ENCODE peak calls at places on chromosomes 4 and X, in seven cellular contexts. F, O, M, Q, X, P and C are unnamed samples.

GRCh38 chr4:185580699-185581098 is 45.4 kb upstream of the PDLIM3 start:
- DNase-seq in F (no peak), M (no peak), X (no peak), O (peak; percentile 27), P (no peak), Q (no peak), C (no peak)

GRCh38 chr4:80266267-80266901 is at the start of gene FGF5:
- DNase-seq in Q (peak; percentile 71), M (peak; percentile 99), X (peak; percentile 7), F (no peak), O (peak; percentile 93), P (peak; percentile 39), C (no peak)

GRCh38 chr4:156693557-156693956 is 278.0 kb downstream of the PDGFC start:
- DNase-seq in O (no peak), M (no peak), Q (no peak), P (no peak), X (no peak), F (no peak), C (no peak)

GRCh38 chr4:107922486-107923473 is 8.6 kb upstream of the CYP2U1 start:
- DNase-seq in P (no peak), X (no peak), Q (no peak), M (peak; percentile 23), F (no peak), O (peak; percentile 43), C (no peak)

GRCh38 chrX:107556967-107557366 is 71.3 kb upstream of the PRPS1 start:
- DNase-seq in O (no peak), P (no peak), M (no peak), X (no peak), Q (no peak), F (no peak), C (no peak)

GRCh38 chr4:42401171-42401570 is 3.9 kb downstream of the SHISA3 start:
- DNase-seq in O (no peak), X (no peak), M (no peak), P (no peak), F (no peak), Q (peak; percentile 9), C (no peak)

GRCh38 chr4:84660606-84661005 is 77.7 kb downstream of the CDS1 start:
- DNase-seq in O (no peak), F (no peak), Q (no peak), P (no peak), M (no peak), X (no peak), C (no peak)

GRCh38 chr4:76365636-76366035 is 55.3 kb downstream of the CCDC158 start:
- DNase-seq in X (no peak), Q (no peak), F (no peak), M (peak; percentile 14), P (no peak), O (peak; percentile 17), C (no peak)

GRCh38 chr4:140707325-140707724 is 48.9 kb downstream of the TBC1D9 start:
- DNase-seq in P (no peak), O (no peak), M (no peak), F (no peak), X (no peak), Q (no peak), C (no peak)

GRCh38 chr4:80173387-80173786 is 23.9 kb upstream of the PRDM8 start:
- DNase-seq in M (peak; percentile 89), Q (no peak), F (peak; percentile 56), P (no peak), X (no peak), O (peak; percentile 91), C (peak; percentile 23)

GRCh38 chrX:108033890-108034289 is 11.0 kb upstream of the VSIG1 start:
- DNase-seq in M (no peak), O (no peak), F (no peak), Q (no peak), P (no peak), X (no peak), C (no peak)

GRCh38 chrX:129695937-129696336 is 41.2 kb upstream of the APLN start:
- DNase-seq in F (no peak), O (no peak), Q (no peak), P (no peak), X (no peak), M (no peak), C (no peak)

GRCh38 chrX:17078031-17078730 is 131.7 kb downstream of the REPS2 start:
- DNase-seq in Q (no peak), M (peak; percentile 56), X (no peak), F (no peak), P (no peak), O (peak; percentile 22), C (no peak)

GRCh38 chrX:105876658-105877057 is 54.3 kb downstream of the NRK start:
- DNase-seq in X (no peak), F (no peak), O (peak; percentile 3), M (peak; percentile 17), P (no peak), Q (peak; percentile 12), C (no peak)

GRCh38 chrX:155225774-155226173 is 9.5 kb downstream of the VBP1 start:
- DNase-seq in P (no peak), M (no peak), Q (no peak), F (no peak), X (no peak), O (no peak), C (no peak)

GRCh38 chr4:82851902-82852750 is 38.8 kb downstream of the SEC31A start:
- DNase-seq in F (no peak), Q (peak; percentile 28), M (peak; percentile 53), X (no peak), O (peak; percentile 61), P (no peak), C (no peak)

GRCh38 chrX:19581786-19582185 is 66.5 kb upstream of the MAP3K15 start:
- DNase-seq in X (no peak), P (no peak), Q (no peak), O (no peak), F (no peak), M (no peak), C (no peak)

GRCh38 chr4:5206391-5206790 is 155.1 kb downstream of the STK32B start:
- DNase-seq in F (no peak), M (peak; percentile 39), Q (no peak), X (no peak), P (no peak), O (peak; percentile 42), C (no peak)

GRCh38 chr4:15682340-15682725 is 706 bp downstream of the FAM200B start:
- DNase-seq in P (no peak), O (peak; percentile 71), M (no peak), X (no peak), Q (no peak), F (no peak), C (no peak)

GRCh38 chrX:148976571-148976970 is 476.2 kb downstream of the AFF2 start:
- DNase-seq in P (no peak), F (no peak), X (no peak), Q (no peak), M (no peak), O (no peak), C (no peak)

GRCh38 chr4:23373269-23373668 is 516.6 kb downstream of the PPARGC1A start:
- DNase-seq in Q (peak; percentile 76), O (peak; percentile 3), M (no peak), X (peak; percentile 75), F (no peak), P (no peak), C (peak; percentile 70)

GRCh38 chr4:108840426-108840975 is 77.6 kb upstream of the ETNPPL start:
- DNase-seq in P (no peak), F (no peak), X (no peak), M (no peak), Q (no peak), O (no peak), C (no peak)

GRCh38 chr4:168509786-168510185 is 12.9 kb downstream of the PALLD start:
- DNase-seq in M (peak; percentile 65), X (no peak), F (no peak), P (no peak), Q (no peak), O (peak; percentile 89), C (no peak)

GRCh38 chrX:74220277-74220676 is 83.7 kb upstream of the ZCCHC13 start:
- DNase-seq in O (no peak), X (no peak), F (no peak), M (no peak), Q (no peak), P (no peak), C (no peak)